ENCODE peak calls at places on chromosomes 4 and X, in five cellular contexts. C is heart right ventricle, O is fibroblast of mammary gland, H is sigmoid colon, Z is progenitor cell of endocrine pancreas. X is an unnamed sample.

GRCh38 chrX:85611926-85612325 is 232.5 kb upstream of the POF1B start:
- DNase-seq in C (no peak), O (peak; percentile 33), H (no peak), Z (no peak), X (no peak)

GRCh38 chrX:270848-271367 is 10.3 kb upstream of the PLCXD1 start:
- DNase-seq in C (no peak), O (no peak), H (peak; percentile 63), Z (no peak), X (no peak)

GRCh38 chr4:102554482-102554881 is 53.3 kb downstream of the NFKB1 start:
- DNase-seq in C (peak; percentile 33), O (peak; percentile 89), H (peak; percentile 72), Z (no peak), X (no peak)

GRCh38 chrX:138775501-138775900 is 64.0 kb upstream of the FGF13 start:
- DNase-seq in C (no peak), O (peak; percentile 55), H (no peak), Z (no peak), X (no peak)

GRCh38 chr4:101205878-101206277 is 141.4 kb downstream of the PPP3CA start:
- DNase-seq in C (no peak), O (peak; percentile 81), H (no peak), Z (no peak), X (no peak)

GRCh38 chr4:37673523-37674192 is 12.5 kb downstream of the RELL1 start:
- DNase-seq in C (no peak), O (no peak), H (no peak), Z (no peak), X (no peak)

GRCh38 chrX:68699960-68700746 is 52.7 kb downstream of the STARD8 start:
- DNase-seq in C (no peak), O (peak; percentile 64), H (no peak), Z (no peak), X (no peak)

GRCh38 chrX:130726661-130727060 is 176.3 kb downstream of the ENOX2 start:
- DNase-seq in C (no peak), O (peak; percentile 82), H (no peak), Z (no peak), X (no peak)

GRCh38 chr4:38904090-38904666 is 36.6 kb downstream of the FAM114A1 start:
- DNase-seq in C (no peak), O (no peak), H (no peak), Z (no peak), X (peak; percentile 32)

GRCh38 chr4:40910706-40911105 is 161.0 kb downstream of the NSUN7 start:
- DNase-seq in C (no peak), O (peak; percentile 38), H (no peak), Z (no peak), X (no peak)

GRCh38 chr4:157287445-157287844 is 66.9 kb downstream of the GRIA2 start:
- DNase-seq in C (no peak), O (no peak), H (no peak), Z (no peak), X (no peak)

GRCh38 chr4:157290622-157291021 is 70.1 kb downstream of the GRIA2 start:
- DNase-seq in C (no peak), O (no peak), H (no peak), Z (no peak), X (no peak)

GRCh38 chr4:157294575-157294974 is 74.0 kb downstream of the GRIA2 start:
- DNase-seq in C (no peak), O (no peak), H (no peak), Z (no peak), X (no peak)

DNA sequence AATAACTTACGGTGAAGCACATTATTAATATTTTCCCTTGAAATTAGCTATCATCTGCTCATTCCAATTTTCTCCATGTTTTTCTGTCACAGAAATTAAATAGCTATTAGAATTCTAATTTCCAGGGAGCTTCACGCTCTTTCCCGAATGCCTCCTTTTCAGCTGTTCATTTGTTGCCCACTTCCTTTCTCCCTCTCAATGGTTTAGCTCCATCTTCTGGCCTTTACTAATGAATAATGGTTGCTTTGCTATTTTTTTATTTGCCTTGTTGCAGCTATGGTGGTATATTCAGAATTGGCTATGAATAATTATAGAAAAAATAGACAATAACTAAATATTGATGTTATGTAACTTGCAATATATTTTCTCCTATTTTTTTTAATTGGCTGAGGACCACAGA is 70.5 kb downstream of the GRIA2 start:
- DNase-seq in C (no peak), O (peak; percentile 10), H (no peak), Z (no peak), X (no peak)
- TF ChIP-seq CTCF in C (no peak), O (peak; percentile 12), H (no peak), Z (no peak), X (no peak)

GRCh38 chr4:183444953-183445543 is 612 bp downstream of the CDKN2AIP start:
- DNase-seq in C (peak; percentile 46), O (peak; percentile 7), H (peak; percentile 74), Z (peak; percentile 23), X (peak; percentile 52)

GRCh38 chr4:183441276-183441675 is 3.2 kb upstream of the CDKN2AIP start:
- DNase-seq in C (no peak), O (no peak), H (no peak), Z (no peak), X (no peak)

GRCh38 chr4:183447646-183448045 is 3.2 kb downstream of the CDKN2AIP start:
- DNase-seq in C (no peak), O (no peak), H (no peak), Z (no peak), X (no peak)

GRCh38 chr4:183443609-183444148 is 757 bp upstream of the CDKN2AIP start:
- DNase-seq in C (no peak), O (no peak), H (peak; percentile 81), Z (no peak), X (no peak)

DNA sequence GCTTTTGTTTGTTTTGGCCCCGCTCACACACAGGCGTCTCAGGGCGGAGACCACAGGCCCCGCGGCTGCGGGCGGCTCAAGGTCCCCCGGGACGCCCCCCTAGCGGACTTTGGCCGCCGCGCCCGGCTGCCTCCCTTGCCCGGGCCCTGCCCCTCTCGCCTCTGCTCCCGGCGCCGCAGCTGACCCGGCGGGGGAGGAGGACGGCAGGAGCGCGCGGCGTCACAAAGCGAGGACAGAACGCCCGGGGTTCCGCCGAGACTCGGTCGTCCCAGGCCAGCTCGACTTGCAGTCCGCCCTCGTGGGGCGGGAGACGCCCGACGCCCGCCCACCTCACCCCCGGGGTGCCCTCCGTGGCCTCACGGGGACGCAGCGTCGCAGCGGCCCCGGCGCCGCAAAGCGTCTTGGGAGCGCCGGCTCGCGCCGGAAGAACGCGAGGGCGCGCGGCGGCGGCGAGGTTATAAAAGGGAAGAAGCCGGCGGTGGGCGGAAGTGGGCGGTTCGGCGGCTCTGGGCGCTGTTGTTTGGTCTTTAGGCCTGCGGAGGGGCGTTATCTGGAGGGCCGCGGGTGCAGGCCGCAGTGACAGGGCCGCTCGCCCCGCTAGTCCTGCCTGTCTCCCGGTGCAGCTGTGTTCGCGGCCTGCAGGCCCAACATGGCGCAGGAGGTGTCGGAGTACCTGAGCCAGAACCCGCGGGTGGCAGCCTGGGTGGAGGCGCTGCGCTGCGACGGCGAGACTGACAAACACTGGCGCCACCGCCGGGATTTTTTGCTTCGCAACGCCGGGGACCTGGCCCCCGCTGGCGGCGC is at the start of gene CDKN2AIP:
- DNase-seq in C (peak; percentile 95), O (peak; percentile 90), H (peak; percentile 96), Z (peak; percentile 87), X (peak; percentile 94)
- TF ChIP-seq CTCF in C (peak; percentile 24), O (no peak), H (peak; percentile 4), Z (peak; percentile 14), X (peak; percentile 44)

DNA sequence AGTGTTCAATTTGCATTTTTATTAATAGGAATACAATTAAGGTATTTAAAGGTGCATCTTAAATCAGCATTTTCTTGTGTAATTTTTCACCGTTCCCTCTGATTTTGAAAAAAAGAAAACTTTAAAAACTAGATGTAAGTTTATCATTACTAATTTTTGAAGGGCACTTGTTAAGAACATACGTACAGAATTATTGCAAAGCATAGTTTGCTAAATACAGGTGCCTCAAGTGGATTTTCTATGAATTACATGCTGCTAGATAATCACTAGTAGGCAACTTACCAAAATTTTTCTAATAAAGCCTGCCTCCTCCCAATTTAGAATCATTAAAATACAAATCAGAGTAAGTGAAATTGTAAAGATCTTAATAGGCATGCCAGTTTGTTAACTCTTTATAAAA is 8.5 kb downstream of the CNKSR2 start:
- DNase-seq in C (no peak), O (no peak), H (no peak), Z (no peak), X (no peak)
- TF ChIP-seq CTCF in C (peak; percentile 30), O (peak; percentile 30), H (peak; percentile 22), Z (peak; percentile 61), X (peak; percentile 39)

GRCh38 chr4:104907074-104907649 is 239.5 kb upstream of the TET2 start:
- DNase-seq in C (no peak), O (no peak), H (no peak), Z (no peak), X (no peak)

GRCh38 chr4:104906274-104906673 is 240.4 kb upstream of the TET2 start:
- DNase-seq in C (no peak), O (no peak), H (no peak), Z (no peak), X (no peak)

GRCh38 chr4:104909376-104909775 is 237.3 kb upstream of the TET2 start:
- DNase-seq in C (no peak), O (no peak), H (no peak), Z (no peak), X (no peak)

GRCh38 chr4:104905546-104905945 is 241.1 kb upstream of the TET2 start:
- DNase-seq in C (no peak), O (no peak), H (no peak), Z (no peak), X (no peak)

GRCh38 chr4:104907991-104908390 is 238.7 kb upstream of the TET2 start:
- DNase-seq in C (no peak), O (no peak), H (no peak), Z (no peak), X (no peak)
- TF ChIP-seq CTCF in C (no peak), O (no peak), H (no peak), Z (no peak), X (no peak)